ENCODE peak calls at places on chromosomes 1 and 21, in nine cellular contexts. O is thoracic aorta; P is NCI-H1092; F is HFF-Myc; X is AG04450; I is tibial artery; K is cardiac muscle cell; B is stimulated activated CD8-positive, alpha-beta memory T cell treated with anti-CD3 and anti-CD28 coated beads, Interleukin-4, amount 100 ng/mL, for 48 hours; W is stimulated activated CD4-positive, alpha-beta T cell treated with anti-CD3 and anti-CD28 coated beads, TNF-alpha, amount 100 ng/mL, for 24 hours. Z is an unnamed sample.

GRCh38 chr1:62335656-62336055 is 16.4 kb upstream of the KANK4 start:
- DNase-seq in P (no peak), W (no peak), B (no peak), I (no peak), K (no peak), O (no peak), X (no peak), F (no peak), Z (no peak)

GRCh38 chr1:7218210-7218832 is 433.1 kb downstream of the CAMTA1 start:
- DNase-seq in O (no peak), P (peak), W (no peak), K (peak), X (no peak), B (peak), F (no peak), I (no peak), Z (peak)

GRCh38 chr21:45875881-45876280 is 105.7 kb upstream of the COL6A1 start:
- DNase-seq in F (no peak), I (no peak), X (no peak), P (no peak), W (no peak), B (no peak), O (no peak), K (no peak), Z (no peak)

GRCh38 chr1:47696911-47697441 is 259.1 kb downstream of the FOXD2 start:
- DNase-seq in K (peak), W (no peak), I (no peak), O (no peak), F (no peak), B (no peak), X (no peak), P (no peak), Z (peak)

GRCh38 chr21:21624674-21625073 is 626.5 kb downstream of the NCAM2 start:
- DNase-seq in P (no peak), F (no peak), K (no peak), O (no peak), B (no peak), X (peak), W (no peak), I (no peak), Z (no peak)

GRCh38 chr1:171801395-171801990 is 20.0 kb downstream of the METTL13 start:
- DNase-seq in O (no peak), B (no peak), F (peak), X (no peak), P (peak), W (no peak), I (no peak), K (peak), Z (peak)

GRCh38 chr1:66439028-66439427 is 94.9 kb upstream of the SGIP1 start:
- DNase-seq in P (no peak), B (no peak), F (no peak), W (no peak), I (no peak), O (no peak), K (no peak), X (no peak), Z (peak)

GRCh38 chr1:1349256-1350012 is at the start of gene DVL1:
- DNase-seq in F (no peak), P (peak), X (peak), O (no peak), B (peak), W (peak), I (peak), K (peak), Z (peak)

GRCh38 chr1:2972011-2972878 is 49.0 kb upstream of the ACTRT2 start:
- DNase-seq in F (no peak), B (no peak), X (no peak), I (peak), P (no peak), O (no peak), W (no peak), K (no peak), Z (no peak)